ENCODE peak calls at places on chromosomes 2 and 18, in nine cellular contexts. One of them, this sample, is unnamed.

GRCh38 chr2:175312137-175312536 is 130.6 kb upstream of the ATP5MC3 start:
- DNase-seq in activated T-cell treated with anti-CD3 and anti-CD28 coated beads, Interleukin-2, amount 50 U/mL, for 72 hours: no peak
- DNase-seq in NCI-H2081: no peak
- DNase-seq in aorta: no peak
- DNase-seq in astrocyte of the spinal cord: no peak
- DNase-seq in AG10803: no peak
- DNase-seq in tibial nerve: no peak
- DNase-seq in naive thymus-derived CD8-positive, alpha-beta T cell: no peak
- DNase-seq in NCI-H460: no peak
- DNase-seq in this sample: no peak

GRCh38 chr2:1493361-1494126 is 80.3 kb downstream of the TPO start:
- DNase-seq in activated T-cell treated with anti-CD3 and anti-CD28 coated beads, Interleukin-2, amount 50 U/mL, for 72 hours: no peak
- DNase-seq in NCI-H2081: no peak
- DNase-seq in aorta: no peak
- DNase-seq in astrocyte of the spinal cord: no peak
- DNase-seq in AG10803: no peak
- DNase-seq in tibial nerve: no peak
- DNase-seq in naive thymus-derived CD8-positive, alpha-beta T cell: no peak
- DNase-seq in NCI-H460: no peak
- DNase-seq in this sample: no peak

GRCh38 chr2:176088048-176088936 is 4.2 kb upstream of the HOXD13 start:
- DNase-seq in activated T-cell treated with anti-CD3 and anti-CD28 coated beads, Interleukin-2, amount 50 U/mL, for 72 hours: no peak
- DNase-seq in NCI-H2081: peak
- DNase-seq in aorta: no peak
- DNase-seq in astrocyte of the spinal cord: peak
- DNase-seq in AG10803: peak
- DNase-seq in tibial nerve: peak
- DNase-seq in naive thymus-derived CD8-positive, alpha-beta T cell: no peak
- DNase-seq in NCI-H460: peak
- DNase-seq in this sample: no peak

GRCh38 chr2:156229724-156230362 is 102.7 kb downstream of the NR4A2 start:
- DNase-seq in activated T-cell treated with anti-CD3 and anti-CD28 coated beads, Interleukin-2, amount 50 U/mL, for 72 hours: no peak
- DNase-seq in NCI-H2081: peak
- DNase-seq in aorta: no peak
- DNase-seq in astrocyte of the spinal cord: no peak
- DNase-seq in AG10803: no peak
- DNase-seq in tibial nerve: no peak
- DNase-seq in naive thymus-derived CD8-positive, alpha-beta T cell: no peak
- DNase-seq in NCI-H460: no peak
- DNase-seq in this sample: no peak

GRCh38 chr18:26549103-26549485 is 741 bp upstream of the KCTD1 start:
- DNase-seq in activated T-cell treated with anti-CD3 and anti-CD28 coated beads, Interleukin-2, amount 50 U/mL, for 72 hours: peak
- DNase-seq in NCI-H2081: peak
- DNase-seq in aorta: peak
- DNase-seq in astrocyte of the spinal cord: peak
- DNase-seq in AG10803: peak
- DNase-seq in tibial nerve: peak
- DNase-seq in naive thymus-derived CD8-positive, alpha-beta T cell: no peak
- DNase-seq in NCI-H460: peak
- DNase-seq in this sample: no peak

GRCh38 chr18:52459890-52460289 is 119.9 kb downstream of the DCC start:
- DNase-seq in activated T-cell treated with anti-CD3 and anti-CD28 coated beads, Interleukin-2, amount 50 U/mL, for 72 hours: no peak
- DNase-seq in NCI-H2081: no peak
- DNase-seq in aorta: no peak
- DNase-seq in astrocyte of the spinal cord: no peak
- DNase-seq in AG10803: no peak
- DNase-seq in tibial nerve: no peak
- DNase-seq in naive thymus-derived CD8-positive, alpha-beta T cell: no peak
- DNase-seq in NCI-H460: no peak
- DNase-seq in this sample: no peak

GRCh38 chr18:56632070-56633022 is 6.0 kb downstream of the TXNL1 start:
- DNase-seq in activated T-cell treated with anti-CD3 and anti-CD28 coated beads, Interleukin-2, amount 50 U/mL, for 72 hours: no peak
- DNase-seq in NCI-H2081: no peak
- DNase-seq in aorta: no peak
- DNase-seq in astrocyte of the spinal cord: no peak
- DNase-seq in AG10803: no peak
- DNase-seq in tibial nerve: no peak
- DNase-seq in naive thymus-derived CD8-positive, alpha-beta T cell: no peak
- DNase-seq in NCI-H460: no peak
- DNase-seq in this sample: no peak

GRCh38 chr2:172455121-172455515 is 27.7 kb downstream of the ITGA6 start:
- DNase-seq in activated T-cell treated with anti-CD3 and anti-CD28 coated beads, Interleukin-2, amount 50 U/mL, for 72 hours: no peak
- DNase-seq in NCI-H2081: no peak
- DNase-seq in aorta: no peak
- DNase-seq in astrocyte of the spinal cord: no peak
- DNase-seq in AG10803: no peak
- DNase-seq in tibial nerve: no peak
- DNase-seq in naive thymus-derived CD8-positive, alpha-beta T cell: no peak
- DNase-seq in NCI-H460: no peak
- DNase-seq in this sample: no peak

GRCh38 chr18:10164241-10165160 is 250.7 kb downstream of the VAPA start:
- DNase-seq in activated T-cell treated with anti-CD3 and anti-CD28 coated beads, Interleukin-2, amount 50 U/mL, for 72 hours: no peak
- DNase-seq in NCI-H2081: peak
- DNase-seq in aorta: no peak
- DNase-seq in astrocyte of the spinal cord: no peak
- DNase-seq in AG10803: no peak
- DNase-seq in tibial nerve: no peak
- DNase-seq in naive thymus-derived CD8-positive, alpha-beta T cell: no peak
- DNase-seq in NCI-H460: no peak
- DNase-seq in this sample: no peak

GRCh38 chr2:111054791-111055627 is 65.7 kb upstream of the BCL2L11 start:
- DNase-seq in activated T-cell treated with anti-CD3 and anti-CD28 coated beads, Interleukin-2, amount 50 U/mL, for 72 hours: peak
- DNase-seq in NCI-H2081: no peak
- DNase-seq in aorta: no peak
- DNase-seq in astrocyte of the spinal cord: no peak
- DNase-seq in AG10803: no peak
- DNase-seq in tibial nerve: no peak
- DNase-seq in naive thymus-derived CD8-positive, alpha-beta T cell: no peak
- DNase-seq in NCI-H460: no peak
- DNase-seq in this sample: no peak

GRCh38 chr2:15271941-15272340 is 289.2 kb downstream of the NBAS start:
- DNase-seq in activated T-cell treated with anti-CD3 and anti-CD28 coated beads, Interleukin-2, amount 50 U/mL, for 72 hours: no peak
- DNase-seq in NCI-H2081: no peak
- DNase-seq in aorta: no peak
- DNase-seq in astrocyte of the spinal cord: no peak
- DNase-seq in AG10803: peak
- DNase-seq in tibial nerve: no peak
- DNase-seq in naive thymus-derived CD8-positive, alpha-beta T cell: no peak
- DNase-seq in NCI-H460: no peak
- DNase-seq in this sample: no peak

GRCh38 chr2:62478093-62478580 is 27.9 kb downstream of the TMEM17 start:
- DNase-seq in activated T-cell treated with anti-CD3 and anti-CD28 coated beads, Interleukin-2, amount 50 U/mL, for 72 hours: no peak
- DNase-seq in NCI-H2081: peak
- DNase-seq in aorta: no peak
- DNase-seq in astrocyte of the spinal cord: no peak
- DNase-seq in AG10803: peak
- DNase-seq in tibial nerve: peak
- DNase-seq in naive thymus-derived CD8-positive, alpha-beta T cell: no peak
- DNase-seq in NCI-H460: no peak
- DNase-seq in this sample: no peak

GRCh38 chr2:33354981-33355380 is 121.5 kb upstream of the RASGRP3 start:
- DNase-seq in activated T-cell treated with anti-CD3 and anti-CD28 coated beads, Interleukin-2, amount 50 U/mL, for 72 hours: no peak
- DNase-seq in NCI-H2081: no peak
- DNase-seq in aorta: no peak
- DNase-seq in astrocyte of the spinal cord: peak
- DNase-seq in AG10803: peak
- DNase-seq in tibial nerve: no peak
- DNase-seq in naive thymus-derived CD8-positive, alpha-beta T cell: no peak
- DNase-seq in NCI-H460: no peak
- DNase-seq in this sample: peak

GRCh38 chr18:44895176-44895798 is 214.6 kb downstream of the SETBP1 start:
- DNase-seq in activated T-cell treated with anti-CD3 and anti-CD28 coated beads, Interleukin-2, amount 50 U/mL, for 72 hours: peak
- DNase-seq in NCI-H2081: peak
- DNase-seq in aorta: peak
- DNase-seq in astrocyte of the spinal cord: peak
- DNase-seq in AG10803: peak
- DNase-seq in tibial nerve: peak
- DNase-seq in naive thymus-derived CD8-positive, alpha-beta T cell: no peak
- DNase-seq in NCI-H460: peak
- DNase-seq in this sample: no peak

GRCh38 chr2:29159125-29159524 is 43.9 kb downstream of the CLIP4 start:
- DNase-seq in activated T-cell treated with anti-CD3 and anti-CD28 coated beads, Interleukin-2, amount 50 U/mL, for 72 hours: no peak
- DNase-seq in NCI-H2081: no peak
- DNase-seq in aorta: no peak
- DNase-seq in astrocyte of the spinal cord: no peak
- DNase-seq in AG10803: no peak
- DNase-seq in tibial nerve: no peak
- DNase-seq in naive thymus-derived CD8-positive, alpha-beta T cell: no peak
- DNase-seq in NCI-H460: no peak
- DNase-seq in this sample: no peak

GRCh38 chr18:2417861-2418610 is 153.3 kb downstream of the METTL4 start:
- DNase-seq in activated T-cell treated with anti-CD3 and anti-CD28 coated beads, Interleukin-2, amount 50 U/mL, for 72 hours: no peak
- DNase-seq in NCI-H2081: no peak
- DNase-seq in aorta: no peak
- DNase-seq in astrocyte of the spinal cord: peak
- DNase-seq in AG10803: no peak
- DNase-seq in tibial nerve: no peak
- DNase-seq in naive thymus-derived CD8-positive, alpha-beta T cell: no peak
- DNase-seq in NCI-H460: no peak
- DNase-seq in this sample: no peak

GRCh38 chr18:67300498-67300897 is 216.0 kb downstream of the DSEL start:
- DNase-seq in activated T-cell treated with anti-CD3 and anti-CD28 coated beads, Interleukin-2, amount 50 U/mL, for 72 hours: peak
- DNase-seq in NCI-H2081: peak
- DNase-seq in aorta: no peak
- DNase-seq in astrocyte of the spinal cord: no peak
- DNase-seq in AG10803: no peak
- DNase-seq in tibial nerve: no peak
- DNase-seq in naive thymus-derived CD8-positive, alpha-beta T cell: no peak
- DNase-seq in NCI-H460: no peak
- DNase-seq in this sample: no peak

GRCh38 chr2:237235383-237236095 is 149.8 kb downstream of the COPS8 start:
- DNase-seq in activated T-cell treated with anti-CD3 and anti-CD28 coated beads, Interleukin-2, amount 50 U/mL, for 72 hours: no peak
- DNase-seq in NCI-H2081: no peak
- DNase-seq in aorta: peak
- DNase-seq in astrocyte of the spinal cord: peak
- DNase-seq in AG10803: peak
- DNase-seq in tibial nerve: peak
- DNase-seq in naive thymus-derived CD8-positive, alpha-beta T cell: no peak
- DNase-seq in NCI-H460: no peak
- DNase-seq in this sample: peak

GRCh38 chr18:58254873-58255511 is 211.0 kb downstream of the NEDD4L start:
- DNase-seq in activated T-cell treated with anti-CD3 and anti-CD28 coated beads, Interleukin-2, amount 50 U/mL, for 72 hours: no peak
- DNase-seq in NCI-H2081: no peak
- DNase-seq in aorta: no peak
- DNase-seq in astrocyte of the spinal cord: peak
- DNase-seq in AG10803: no peak
- DNase-seq in tibial nerve: no peak
- DNase-seq in naive thymus-derived CD8-positive, alpha-beta T cell: no peak
- DNase-seq in NCI-H460: no peak
- DNase-seq in this sample: no peak

GRCh38 chr2:172398444-172398843 is 28.9 kb upstream of the ITGA6 start:
- DNase-seq in activated T-cell treated with anti-CD3 and anti-CD28 coated beads, Interleukin-2, amount 50 U/mL, for 72 hours: no peak
- DNase-seq in NCI-H2081: no peak
- DNase-seq in aorta: no peak
- DNase-seq in astrocyte of the spinal cord: no peak
- DNase-seq in AG10803: no peak
- DNase-seq in tibial nerve: no peak
- DNase-seq in naive thymus-derived CD8-positive, alpha-beta T cell: no peak
- DNase-seq in NCI-H460: no peak
- DNase-seq in this sample: no peak

GRCh38 chr2:19419211-19419880 is 60.9 kb upstream of the OSR1 start:
- DNase-seq in activated T-cell treated with anti-CD3 and anti-CD28 coated beads, Interleukin-2, amount 50 U/mL, for 72 hours: no peak
- DNase-seq in NCI-H2081: no peak
- DNase-seq in aorta: no peak
- DNase-seq in astrocyte of the spinal cord: no peak
- DNase-seq in AG10803: peak
- DNase-seq in tibial nerve: no peak
- DNase-seq in naive thymus-derived CD8-positive, alpha-beta T cell: no peak
- DNase-seq in NCI-H460: no peak
- DNase-seq in this sample: no peak

This sample was measured in smooth muscle cell of the brain vasculature.